ENCODE peak calls at places on chromosomes 5 and 9, in eight cellular contexts. P, I, M, X, Y, L, N and Z are unnamed samples.

GRCh38 chr5:141640698-141641097 is 3.9 kb downstream of the RELL2 start:
- DNase-seq in X (no peak), N (no peak), L (no peak), M (no peak), P (no peak), I (no peak), Y (no peak), Z (no peak)

GRCh38 chr5:25544652-25545249 is 900.0 kb upstream of the CDH10 start:
- DNase-seq in N (peak), X (peak), M (no peak), P (no peak), Y (no peak), I (no peak), L (no peak), Z (no peak)

GRCh38 chr5:73451218-73452130 is 2.9 kb upstream of the FOXD1 start:
- DNase-seq in N (peak), P (no peak), L (no peak), X (no peak), Y (no peak), M (no peak), I (peak), Z (no peak)

GRCh38 chr5:10746711-10747110 is 14.3 kb downstream of the DAP start:
- DNase-seq in N (no peak), X (no peak), M (no peak), I (peak), P (no peak), Y (no peak), L (no peak), Z (peak)

GRCh38 chr5:75461679-75462078 is 49.8 kb downstream of the CERT1 start:
- DNase-seq in Y (no peak), P (no peak), I (no peak), X (no peak), N (no peak), L (no peak), M (no peak), Z (no peak)

GRCh38 chr9:132949709-132950108 is 5.3 kb upstream of the TSC1 start:
- DNase-seq in I (no peak), P (no peak), N (no peak), M (no peak), X (no peak), L (no peak), Y (no peak), Z (peak)

GRCh38 chr5:148760945-148761638 is 65.3 kb upstream of the ADRB2 start:
- DNase-seq in I (no peak), N (no peak), M (no peak), L (no peak), X (no peak), P (no peak), Y (no peak), Z (no peak)

GRCh38 chr5:147453901-147454814 is 55.7 kb downstream of the DPYSL3 start:
- DNase-seq in M (peak), Y (peak), X (peak), P (peak), I (peak), N (peak), L (peak), Z (peak)

GRCh38 chr9:96660693-96661248 is 5.7 kb upstream of the PRXL2C start:
- DNase-seq in M (no peak), Y (no peak), I (no peak), X (no peak), L (no peak), P (no peak), N (no peak), Z (no peak)

GRCh38 chr9:93949073-93949693 is 6.0 kb downstream of the BARX1 start:
- DNase-seq in N (no peak), P (no peak), Y (no peak), M (no peak), X (no peak), I (no peak), L (no peak), Z (no peak)

GRCh38 chr5:172188033-172188892 is at the start of gene STK10:
- DNase-seq in N (peak), M (peak), P (peak), X (peak), Y (peak), I (peak), L (peak), Z (peak)
- TF ChIP-seq POLR2A in N (peak), M (no peak), P (no peak), X (peak), Y (no peak), I (peak), L (no peak), Z (no peak)

GRCh38 chr5:114360362-114360761 is 1.5 kb upstream of the KCNN2 start:
- DNase-seq in N (no peak), L (no peak), P (no peak), X (no peak), M (no peak), I (no peak), Y (no peak), Z (no peak)

GRCh38 chr5:114362197-114362976 is 517 bp downstream of the KCNN2 start:
- DNase-seq in P (peak), M (peak), Y (no peak), X (peak), I (no peak), L (peak), N (no peak), Z (no peak)

GRCh38 chr5:114362977-114363721 is 1.3 kb downstream of the KCNN2 start:
- DNase-seq in N (no peak), L (peak), Y (no peak), M (no peak), X (no peak), P (no peak), I (no peak), Z (no peak)

GRCh38 chr5:114360816-114361723 is 800 bp upstream of the KCNN2 start:
- DNase-seq in M (no peak), N (peak), P (peak), L (no peak), I (no peak), X (peak), Y (no peak), Z (no peak)

DNA sequence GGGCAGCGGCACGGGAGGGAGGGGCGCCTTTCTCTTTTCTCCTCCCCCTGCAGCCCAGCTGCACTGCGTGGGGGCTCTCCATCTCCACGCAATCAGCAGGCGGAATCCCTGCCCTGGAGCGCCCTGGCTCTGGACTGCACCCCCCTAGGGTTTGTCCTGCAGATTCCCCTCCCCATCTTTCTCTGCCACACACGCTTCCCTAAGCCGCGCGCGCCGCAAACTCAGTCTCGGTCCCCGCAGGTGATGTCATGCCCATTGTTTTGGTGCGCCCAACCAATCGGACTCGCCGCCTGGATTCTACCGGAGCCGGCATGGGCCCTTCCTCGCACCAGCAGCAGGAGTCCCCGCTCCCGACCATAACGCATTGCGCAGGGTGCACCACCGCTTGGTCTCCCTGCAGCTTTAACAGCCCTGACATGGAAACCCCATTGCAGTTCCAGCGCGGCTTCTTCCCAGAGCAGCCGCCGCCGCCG is at the start of gene KCNN2:
- DNase-seq in M (peak), N (peak), P (peak), L (peak), X (peak), I (peak), Y (peak), Z (peak)
- TF ChIP-seq POLR2A in M (no peak), N (no peak), P (no peak), L (no peak), X (no peak), I (no peak), Y (no peak), Z (no peak)

DNA sequence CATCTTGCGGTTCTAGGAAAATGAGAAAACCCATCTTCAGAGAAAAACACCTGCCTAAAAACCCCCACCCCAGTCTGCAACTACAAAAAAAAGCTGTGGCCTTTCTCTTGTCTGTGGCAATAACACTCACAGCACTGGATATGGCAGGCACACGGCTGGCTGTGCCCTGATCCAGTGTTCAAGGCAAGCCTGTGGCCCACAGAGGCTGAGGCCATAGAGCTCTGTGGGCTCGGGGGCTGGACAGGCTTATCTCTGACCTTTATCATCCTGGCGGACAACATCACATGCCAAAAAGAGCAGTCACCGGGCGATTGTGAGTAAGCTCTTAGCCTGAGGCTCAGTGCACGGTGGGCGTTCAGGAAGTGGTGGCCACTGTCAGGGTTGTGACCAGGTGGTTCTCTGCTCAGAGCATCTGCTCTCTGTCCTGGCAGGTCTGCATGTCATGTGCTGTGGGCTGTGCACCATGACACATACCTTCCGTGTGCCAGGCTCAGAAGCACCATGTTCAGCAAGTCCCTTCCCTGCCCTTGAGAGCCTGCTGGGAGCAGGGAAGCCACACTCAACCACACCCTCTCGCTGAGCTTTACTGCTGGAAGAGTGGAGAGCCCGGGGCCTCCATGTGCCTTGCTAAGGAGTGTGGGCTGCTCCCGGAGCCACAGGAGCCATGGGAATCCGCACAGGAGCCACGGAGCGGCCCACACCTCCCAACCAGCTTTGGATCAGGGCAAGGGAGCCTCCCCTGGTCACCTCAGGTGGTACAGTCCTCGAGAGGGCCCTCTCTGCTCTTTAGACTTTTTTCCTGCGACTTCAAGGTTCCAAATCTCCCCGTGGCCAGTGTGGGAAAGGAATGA is 34.6 kb upstream of the WDR38 start:
- DNase-seq in P (no peak), L (no peak), X (no peak), N (peak), Y (no peak), M (no peak), I (no peak), Z (no peak)
- TF ChIP-seq POLR2A in P (no peak), L (no peak), X (no peak), N (no peak), Y (no peak), M (no peak), I (no peak), Z (no peak)

GRCh38 chr5:146203011-146203871 is at the start of gene RBM27:
- DNase-seq in Y (peak), P (peak), I (peak), N (peak), L (peak), X (peak), M (peak), Z (peak)
- TF ChIP-seq POLR2A in Y (peak), P (no peak), I (peak), N (peak), L (no peak), X (peak), M (peak), Z (peak)

GRCh38 chr9:3527653-3527960 is 1.8 kb upstream of the RFX3 start:
- DNase-seq in I (no peak), X (no peak), P (no peak), L (no peak), Y (no peak), N (no peak), M (no peak), Z (no peak)

GRCh38 chr9:3525836-3526165 is at the start of gene RFX3:
- DNase-seq in P (peak), Y (peak), M (peak), X (peak), L (peak), I (peak), N (peak), Z (peak)

GRCh38 chr9:3526166-3526902 is 533 bp upstream of the RFX3 start:
- DNase-seq in L (peak), M (peak), X (peak), I (peak), Y (peak), P (peak), N (peak), Z (peak)

GRCh38 chr9:3526903-3527652 is 1.3 kb upstream of the RFX3 start:
- DNase-seq in M (no peak), L (no peak), I (peak), P (no peak), Y (no peak), X (peak), N (peak), Z (peak)

GRCh38 chr9:3528466-3528865 is 2.7 kb upstream of the RFX3 start:
- DNase-seq in L (no peak), M (no peak), I (no peak), P (no peak), X (no peak), Y (no peak), N (no peak), Z (no peak)
- TF ChIP-seq POLR2A in L (no peak), M (no peak), I (no peak), P (peak), X (no peak), Y (no peak), N (no peak), Z (no peak)

GRCh38 chr5:52356311-52356918 is 431.3 kb upstream of the ITGA1 start:
- DNase-seq in I (no peak), M (no peak), L (no peak), X (no peak), P (no peak), Y (no peak), N (no peak), Z (no peak)

GRCh38 chr5:52360985-52361384 is 426.7 kb upstream of the ITGA1 start:
- DNase-seq in M (no peak), I (no peak), N (no peak), X (no peak), P (no peak), L (no peak), Y (no peak), Z (no peak)

GRCh38 chr5:52359261-52359660 is 428.5 kb upstream of the ITGA1 start:
- DNase-seq in I (no peak), M (no peak), Y (no peak), N (no peak), X (no peak), L (no peak), P (no peak), Z (no peak)
- TF ChIP-seq POLR2A in I (no peak), M (no peak), Y (no peak), N (no peak), X (no peak), L (no peak), P (no peak), Z (no peak)

GRCh38 chr9:14314929-14315753 is 1.2 kb upstream of the NFIB start:
- DNase-seq in X (peak), M (peak), I (peak), P (no peak), L (peak), Y (peak), N (peak), Z (peak)

GRCh38 chr9:14315754-14316573 is 2.0 kb upstream of the NFIB start:
- DNase-seq in M (peak), N (peak), Y (no peak), I (peak), X (peak), P (no peak), L (no peak), Z (peak)

GRCh38 chr9:14313378-14313940 is 482 bp downstream of the NFIB start:
- DNase-seq in N (peak), X (no peak), M (no peak), P (no peak), I (peak), L (no peak), Y (no peak), Z (peak)

GRCh38 chr9:14313951-14314423 is at the start of gene NFIB:
- DNase-seq in P (no peak), N (peak), Y (peak), X (peak), M (peak), L (no peak), I (peak), Z (no peak)

DNA sequence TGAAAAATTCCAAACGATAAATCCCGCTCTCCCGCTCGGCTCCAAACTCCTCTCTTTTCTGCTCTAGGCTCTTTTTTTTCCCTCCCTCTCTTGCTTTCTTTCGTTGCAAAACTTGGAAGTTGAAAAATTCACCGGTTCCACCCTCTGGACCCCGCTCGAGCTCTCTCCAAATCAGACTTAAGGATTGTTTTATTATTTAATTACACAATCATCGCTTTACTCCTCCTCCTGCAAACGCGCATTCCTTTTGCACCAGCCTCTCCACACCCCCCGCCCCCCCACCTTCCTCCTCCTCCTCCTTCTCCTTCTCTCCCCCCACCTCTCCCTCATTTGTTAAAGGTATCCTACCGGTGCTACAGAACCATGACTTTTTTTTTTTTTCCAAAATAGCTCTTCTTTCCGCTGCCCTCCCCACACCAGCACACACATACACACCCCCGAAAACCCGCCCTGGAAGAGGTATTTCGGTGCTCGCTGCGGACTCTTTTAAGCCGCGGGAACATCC is 535 bp upstream of the NFIB start:
- DNase-seq in N (peak), X (peak), L (peak), M (peak), I (peak), P (no peak), Y (peak), Z (peak)
- TF ChIP-seq POLR2A in N (peak), X (no peak), L (no peak), M (peak), I (peak), P (no peak), Y (peak), Z (no peak)